ENCODE peak calls at places on chromosomes 6 and 20, in ten cellular contexts. M is A549, C is dorsolateral prefrontal cortex, J is heart right ventricle, E is fibroblast of lung, P is astrocyte, D is Caco-2, Y is activated B cell treated with CpG ODN at 0.5 μM for 24 hours, K is nephron progenitor cell, R is Panc1. N is an unnamed sample.

GRCh38 chr6:108608453-108609275 is 47.9 kb downstream of the FOXO3 start:
- DNase-seq in M (no peak), C (no peak), J (no peak), E (peak; percentile 41), P (no peak), D (no peak), Y (no peak), K (no peak), R (no peak), N (no peak)

GRCh38 chr6:128307671-128308070 is 212.7 kb downstream of the PTPRK start:
- DNase-seq in M (no peak), C (no peak), J (no peak), E (no peak), P (peak; percentile 12), D (no peak), Y (no peak), K (no peak), R (no peak), N (no peak)

GRCh38 chr6:81307640-81308214 is 444.8 kb downstream of the TENT5A start:
- DNase-seq in M (no peak), C (no peak), J (no peak), E (no peak), P (no peak), D (no peak), Y (no peak), K (no peak), R (no peak), N (no peak)

GRCh38 chr6:41670703-41671360 is 32.6 kb downstream of the MDFI start:
- DNase-seq in M (no peak), C (no peak), J (no peak), E (no peak), P (no peak), D (no peak), Y (no peak), K (no peak), R (no peak), N (peak; percentile 43)

GRCh38 chr6:163620670-163621330 is 206.3 kb downstream of the QKI start:
- DNase-seq in M (no peak), C (no peak), J (no peak), E (peak; percentile 32), P (peak; percentile 34), D (no peak), Y (no peak), K (no peak), R (no peak), N (no peak)

GRCh38 chr6:75266716-75267291 is 17.8 kb downstream of the TMEM30A start:
- DNase-seq in M (peak; percentile 32), C (no peak), J (no peak), E (peak; percentile 80), P (no peak), D (no peak), Y (no peak), K (no peak), R (no peak), N (no peak)

GRCh38 chr6:23343610-23344306 is 774.4 kb downstream of the HDGFL1 start:
- DNase-seq in M (no peak), C (no peak), J (no peak), E (no peak), P (no peak), D (no peak), Y (no peak), K (no peak), R (no peak), N (no peak)

GRCh38 chr6:49919261-49919660 is 44.7 kb downstream of the DEFB114 start:
- DNase-seq in M (no peak), C (no peak), J (no peak), E (no peak), P (no peak), D (no peak), Y (no peak), K (no peak), R (no peak), N (no peak)

GRCh38 chr20:6606651-6607050 is 160.8 kb upstream of the BMP2 start:
- DNase-seq in M (no peak), C (no peak), J (no peak), E (no peak), P (no peak), D (no peak), Y (no peak), K (no peak), R (no peak), N (no peak)

GRCh38 chr20:45828589-45828988 is 1.5 kb upstream of the TNNC2 start:
- DNase-seq in M (no peak), C (no peak), J (no peak), E (no peak), P (no peak), D (no peak), Y (no peak), K (no peak), R (no peak), N (no peak)

GRCh38 chr20:40978761-40979160 is 49.9 kb upstream of the TOP1 start:
- DNase-seq in M (no peak), C (no peak), J (no peak), E (no peak), P (no peak), D (no peak), Y (no peak), K (no peak), R (no peak), N (no peak)

GRCh38 chr20:58619847-58620431 is 31.1 kb upstream of the STX16 start:
- DNase-seq in M (no peak), C (no peak), J (no peak), E (no peak), P (no peak), D (peak; percentile 79), Y (no peak), K (no peak), R (no peak), N (no peak)

GRCh38 chr6:36829919-36830544 is 9.2 kb downstream of the CPNE5 start:
- DNase-seq in M (no peak), C (no peak), J (peak; percentile 69), E (peak; percentile 69), P (peak; percentile 51), D (peak; percentile 78), Y (no peak), K (no peak), R (no peak), N (no peak)

GRCh38 chr6:113588646-113589045 is 268.5 kb upstream of the MARCKS start:
- DNase-seq in M (no peak), C (no peak), J (no peak), E (no peak), P (peak; percentile 55), D (no peak), Y (no peak), K (no peak), R (no peak), N (no peak)

GRCh38 chr6:135144678-135145508 is 36.2 kb upstream of the MYB start:
- DNase-seq in M (no peak), C (no peak), J (no peak), E (peak; percentile 37), P (peak; percentile 8), D (no peak), Y (no peak), K (no peak), R (no peak), N (no peak)

GRCh38 chr6:3194535-3195376 is 32.7 kb downstream of the TUBB2B start:
- DNase-seq in M (no peak), C (no peak), J (no peak), E (peak; percentile 9), P (peak; percentile 70), D (no peak), Y (no peak), K (no peak), R (no peak), N (no peak)

GRCh38 chr20:45347936-45348809 is at the start of gene SDC4:
- DNase-seq in M (peak; percentile 74), C (no peak), J (peak; percentile 78), E (peak; percentile 62), P (peak; percentile 40), D (peak; percentile 83), Y (no peak), K (peak; percentile 71), R (no peak), N (no peak)

GRCh38 chr6:90212274-90212673 is 84.4 kb downstream of the BACH2 start:
- DNase-seq in M (no peak), C (no peak), J (no peak), E (no peak), P (no peak), D (no peak), Y (no peak), K (no peak), R (no peak), N (no peak)
- TF ChIP-seq CTCF in M (no peak), C (no peak), J (no peak), E (no peak), P (no peak), D (no peak), Y (no peak), K (no peak), R (no peak), N (no peak)

GRCh38 chr20:44145131-44145770 is 41.7 kb downstream of the JPH2 start:
- DNase-seq in M (no peak), C (no peak), J (no peak), E (no peak), P (no peak), D (no peak), Y (no peak), K (no peak), R (no peak), N (no peak)

GRCh38 chr20:44143896-44144295 is 43.1 kb downstream of the JPH2 start:
- DNase-seq in M (no peak), C (no peak), J (no peak), E (no peak), P (no peak), D (peak; percentile 28), Y (no peak), K (no peak), R (no peak), N (no peak)

GRCh38 chr20:44142416-44142815 is 44.6 kb downstream of the JPH2 start:
- DNase-seq in M (no peak), C (no peak), J (no peak), E (peak; percentile 7), P (peak; percentile 76), D (peak; percentile 35), Y (no peak), K (peak; percentile 53), R (no peak), N (no peak)

GRCh38 chr20:44138859-44139258 is 48.1 kb downstream of the JPH2 start:
- DNase-seq in M (no peak), C (no peak), J (no peak), E (no peak), P (no peak), D (peak; percentile 55), Y (no peak), K (no peak), R (no peak), N (no peak)

GRCh38 chr20:44141873-44142272 is 45.1 kb downstream of the JPH2 start:
- DNase-seq in M (no peak), C (no peak), J (no peak), E (no peak), P (no peak), D (peak; percentile 29), Y (no peak), K (no peak), R (no peak), N (no peak)
- TF ChIP-seq CTCF in M (no peak), C (no peak), J (no peak), E (no peak), P (no peak), D (no peak), Y (no peak), K (no peak), R (no peak), N (no peak)

GRCh38 chr20:17889226-17889625 is 79.4 kb downstream of the SNX5 start:
- DNase-seq in M (no peak), C (no peak), J (no peak), E (peak; percentile 68), P (peak; percentile 20), D (no peak), Y (no peak), K (no peak), R (no peak), N (no peak)
- TF ChIP-seq CTCF in M (no peak), C (no peak), J (no peak), E (peak; percentile 30), P (no peak), D (no peak), Y (no peak), K (no peak), R (no peak), N (peak; percentile 38)

GRCh38 chr6:150928882-150929281 is 63.4 kb downstream of the MTHFD1L start:
- DNase-seq in M (no peak), C (no peak), J (no peak), E (no peak), P (no peak), D (no peak), Y (no peak), K (peak; percentile 13), R (no peak), N (no peak)
- TF ChIP-seq CTCF in M (no peak), C (no peak), J (no peak), E (no peak), P (peak; percentile 14), D (peak; percentile 51), Y (no peak), K (peak; percentile 27), R (peak; percentile 64), N (peak; percentile 59)